ENCODE peak calls at places on chromosomes 3 and 15, in seven cellular contexts. W is HCEC 1CT; O is stimulated activated CD4-positive, alpha-beta T cell treated with anti-CD3 and anti-CD28 coated beads, Interleukin-1b, Interleukin-23, amount 100 ng/mL, for 24 hours; K is MG63; H is T-helper 2 cell; J is H9; P is body of pancreas. R is an unnamed sample.

GRCh38 chr3:143471705-143472104 is 352.1 kb downstream of the CHST2 start:
- DNase-seq in W (no peak), O (no peak), K (no peak), H (no peak), J (no peak), P (no peak), R (no peak)

GRCh38 chr3:106004137-106004600 is 135.4 kb upstream of the CBLB start:
- DNase-seq in W (peak), O (no peak), K (no peak), H (no peak), J (no peak), P (no peak), R (no peak)

GRCh38 chr3:37899711-37900306 is 38.1 kb downstream of the CTDSPL start:
- DNase-seq in W (no peak), O (no peak), K (no peak), H (no peak), J (no peak), P (no peak), R (no peak)

GRCh38 chr3:100395674-100396073 is 5.2 kb downstream of the TOMM70 start:
- DNase-seq in W (no peak), O (no peak), K (no peak), H (no peak), J (no peak), P (no peak), R (no peak)

GRCh38 chr15:22949074-22949547 is 31.1 kb downstream of the CYFIP1 start:
- DNase-seq in W (no peak), O (no peak), K (no peak), H (no peak), J (peak), P (no peak), R (peak)

GRCh38 chr15:47300035-47300434 is 417.3 kb upstream of the SEMA6D start:
- DNase-seq in W (no peak), O (no peak), K (no peak), H (no peak), J (no peak), P (no peak), R (no peak)

GRCh38 chr15:82850731-82851130 is 41.3 kb downstream of the WHAMM start:
- DNase-seq in W (no peak), O (no peak), K (peak), H (no peak), J (peak), P (no peak), R (no peak)

GRCh38 chr15:23687143-23687470 is at the start of gene NDN:
- DNase-seq in W (no peak), O (no peak), K (peak), H (no peak), J (peak), P (peak), R (peak)

GRCh38 chr15:47870300-47870955 is 153.1 kb downstream of the SEMA6D start:
- DNase-seq in W (no peak), O (no peak), K (no peak), H (no peak), J (no peak), P (no peak), R (no peak)

GRCh38 chr3:160061525-160061924 is 72.9 kb downstream of the IL12A start:
- DNase-seq in W (no peak), O (no peak), K (no peak), H (no peak), J (no peak), P (no peak), R (no peak)

GRCh38 chr3:32155117-32155516 is 48.7 kb downstream of the GPD1L start:
- DNase-seq in W (no peak), O (no peak), K (no peak), H (no peak), J (no peak), P (no peak), R (no peak)

GRCh38 chr15:57806003-57806402 is 99.5 kb downstream of the POLR2M start:
- DNase-seq in W (no peak), O (no peak), K (no peak), H (no peak), J (no peak), P (no peak), R (no peak)

GRCh38 chr3:141410861-141411771 is 42.8 kb downstream of the ZBTB38 start:
- DNase-seq in W (peak), O (no peak), K (no peak), H (peak), J (no peak), P (no peak), R (no peak)

GRCh38 chr3:194472290-194472920 is 14.4 kb downstream of the ATP13A3 start:
- DNase-seq in W (peak), O (no peak), K (no peak), H (no peak), J (no peak), P (peak), R (no peak)

GRCh38 chr3:69085543-69086132 is 901 bp downstream of the ARL6IP5 start:
- DNase-seq in W (peak), O (no peak), K (peak), H (no peak), J (no peak), P (peak), R (peak)

GRCh38 chr3:53682807-53683206 is 163.4 kb downstream of the CHDH start:
- DNase-seq in W (no peak), O (no peak), K (no peak), H (no peak), J (no peak), P (no peak), R (no peak)

R was measured in left cardiac atrium.